ENCODE peak calls at places on chromosomes 1 and 21, in four cellular contexts. S is NT2/D1, G is GM12878, P is HCT116. A is an unnamed sample.

GRCh38 chr21:42843021-42843420 is 36.3 kb downstream of the WDR4 start:
- DNase-seq in G (no peak), S (no peak), P (no peak), A (no peak)

GRCh38 chr1:32546611-32547010 is 7.4 kb downstream of the ZBTB8A start:
- DNase-seq in G (no peak), P (no peak), S (no peak), A (no peak)

GRCh38 chr1:61618193-61618592 is 106.7 kb downstream of the TM2D1 start:
- DNase-seq in G (no peak), P (no peak), S (no peak), A (no peak)

GRCh38 chr1:242854466-242854865 is 330.0 kb upstream of the PLD5 start:
- DNase-seq in S (no peak), P (no peak), G (no peak), A (no peak)

GRCh38 chr1:204498980-204499379 is 4.4 kb upstream of the PIK3C2B start:
- DNase-seq in G (no peak), P (no peak), S (no peak), A (no peak)

GRCh38 chr1:197195100-197195499 is 48.6 kb upstream of the ASPM start:
- DNase-seq in S (no peak), G (no peak), P (no peak), A (no peak)

GRCh38 chr1:58922302-58923089 is 138.6 kb upstream of the JUN start:
- DNase-seq in P (no peak), S (no peak), G (peak), A (no peak)

GRCh38 chr1:41305576-41306365 is 55.5 kb upstream of the FOXO6 start:
- DNase-seq in S (no peak), G (no peak), P (no peak), A (no peak)

GRCh38 chr1:59716551-59717231 is 98.1 kb upstream of the HOOK1 start:
- DNase-seq in G (no peak), P (no peak), S (no peak), A (no peak)

GRCh38 chr1:27599605-27600499 is 4.1 kb downstream of the AHDC1 start:
- DNase-seq in S (no peak), G (no peak), P (no peak), A (no peak)

GRCh38 chr1:2968471-2968881 is 52.8 kb upstream of the ACTRT2 start:
- DNase-seq in P (no peak), S (no peak), G (no peak), A (peak)

GRCh38 chr1:205512059-205513045 is 7.9 kb downstream of the CDK18 start:
- DNase-seq in G (no peak), P (no peak), S (no peak), A (peak)

GRCh38 chr1:36881071-36881405 is 153.3 kb downstream of the GRIK3 start:
- DNase-seq in S (no peak), P (no peak), G (no peak), A (no peak)

GRCh38 chr1:2474933-2475371 is 1.1 kb upstream of the PLCH2 start:
- DNase-seq in S (no peak), P (no peak), G (no peak), A (no peak)

GRCh38 chr1:147651466-147651865 is 18.9 kb downstream of the ACP6 start:
- DNase-seq in G (no peak), P (no peak), S (peak), A (no peak)

GRCh38 chr1:172727956-172728603 is 69.2 kb downstream of the FASLG start:
- DNase-seq in G (no peak), P (peak), S (peak), A (peak)

GRCh38 chr1:62325696-62326095 is 6.5 kb upstream of the KANK4 start:
- DNase-seq in G (no peak), P (no peak), S (no peak), A (peak)

GRCh38 chr1:115469703-115470476 is 131.8 kb upstream of the NGF start:
- DNase-seq in P (peak), G (no peak), S (peak), A (peak)

GRCh38 chr1:201982082-201982922 is at the start of gene RNPEP:
- DNase-seq in G (no peak), P (no peak), S (peak), A (peak)

GRCh38 chr1:29416825-29417557 is 180.7 kb downstream of the PTPRU start:
- DNase-seq in G (no peak), P (no peak), S (no peak), A (no peak)

GRCh38 chr1:93722081-93723031 is 40.7 kb upstream of the BCAR3 start:
- DNase-seq in S (no peak), G (no peak), P (no peak), A (no peak)

GRCh38 chr1:99950486-99950885 is 19.3 kb upstream of the SLC35A3 start:
- DNase-seq in P (no peak), G (no peak), S (no peak), A (no peak)

GRCh38 chr1:78688701-78689100 is 39.1 kb downstream of the IFI44 start:
- DNase-seq in P (no peak), G (no peak), S (no peak), A (no peak)

GRCh38 chr1:189269011-189269410 is 1208.7 kb downstream of the BRINP3 start:
- DNase-seq in S (peak), P (peak), G (no peak), A (no peak)

GRCh38 chr1:226035915-226036314 is 26.6 kb upstream of the H3-3A start:
- DNase-seq in P (no peak), S (no peak), G (no peak), A (no peak)

GRCh38 chr1:84101204-84101603 is 42.9 kb upstream of the PRKACB start:
- DNase-seq in G (no peak), S (no peak), P (no peak), A (no peak)

GRCh38 chr1:95145493-95145892 is 28.3 kb downstream of the TLCD4 start:
- DNase-seq in P (no peak), S (no peak), G (no peak), A (no peak)

DNA sequence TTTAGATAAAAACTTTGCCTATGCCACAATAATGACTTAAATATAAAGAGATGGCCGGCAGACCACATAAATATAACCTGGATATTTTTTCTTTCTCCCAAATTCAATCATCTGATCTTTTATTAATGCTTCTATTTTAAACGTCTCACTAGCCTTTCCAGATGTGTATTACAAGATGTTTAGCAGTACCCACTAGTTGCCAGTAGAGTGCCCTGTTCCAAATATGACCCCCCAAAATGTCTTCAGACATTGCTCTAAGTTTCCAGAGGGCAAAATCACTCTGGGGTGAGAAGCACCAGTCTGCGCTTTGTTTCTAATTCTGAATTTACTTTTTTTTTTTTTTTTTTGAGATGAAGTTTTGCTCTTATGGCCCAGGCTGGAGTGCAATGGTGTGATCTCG is 268.1 kb downstream of the GRIK1 start:
- DNase-seq in P (no peak), G (no peak), S (no peak), A (no peak)
- TF ChIP-seq ZNF274 in P (no peak), G (no peak), S (no peak), A (no peak)

GRCh38 chr1:1433804-1434130 is 1.7 kb upstream of the VWA1 start:
- DNase-seq in S (no peak), P (peak), G (no peak), A (no peak)
- TF ChIP-seq ZNF274 in S (no peak), P (no peak), G (no peak), A (no peak)

GRCh38 chr1:21261551-21262281 is 28.5 kb downstream of the ECE1 start:
- DNase-seq in P (peak), G (no peak), S (no peak), A (no peak)
- TF ChIP-seq ZNF274 in P (no peak), G (no peak), S (no peak), A (no peak)

DNA sequence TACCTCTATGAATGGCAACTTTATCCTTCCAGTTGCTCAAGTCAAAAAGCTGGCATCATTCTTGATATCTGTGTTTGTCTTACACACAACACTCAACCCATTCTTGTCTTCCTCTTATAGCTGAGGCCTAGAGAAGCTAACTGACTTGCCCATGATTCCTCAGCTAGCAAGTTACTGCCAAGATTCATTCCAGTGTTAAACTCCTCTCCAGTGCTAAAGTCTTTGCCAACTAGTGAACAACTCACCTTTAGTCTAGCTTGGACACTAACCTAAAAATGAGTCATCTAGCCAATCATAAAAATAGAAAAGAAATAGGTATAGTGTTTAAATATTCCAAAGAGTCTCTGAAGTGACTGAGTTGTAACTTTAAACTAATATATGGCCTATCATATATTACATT is 45.6 kb upstream of the RGS2 start:
- DNase-seq in S (no peak), G (no peak), P (no peak), A (no peak)
- TF ChIP-seq ZNF274 in S (no peak), G (no peak), P (no peak), A (no peak)

DNA sequence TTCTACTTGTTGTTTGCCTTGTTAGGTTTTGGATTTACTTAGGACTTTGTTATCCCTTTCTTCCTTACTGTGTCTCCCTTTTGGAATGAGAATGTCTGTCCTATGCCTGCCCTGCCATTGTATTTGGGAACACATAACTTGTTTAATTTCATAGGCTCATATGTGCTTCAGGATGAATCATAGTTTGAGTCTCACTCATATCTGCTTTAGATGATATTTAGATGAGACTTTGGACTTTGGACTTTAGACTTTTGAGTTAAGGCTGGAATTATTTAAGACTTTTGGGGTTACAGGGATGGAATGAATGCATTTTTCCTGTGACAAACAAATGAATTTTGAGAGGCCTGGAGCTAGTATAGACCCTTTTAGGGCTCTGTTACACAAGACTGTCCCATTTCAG is 33.4 kb downstream of the PSMG1 start:
- DNase-seq in G (no peak), P (no peak), S (no peak), A (no peak)
- TF ChIP-seq ZNF274 in G (no peak), P (no peak), S (no peak), A (no peak)

GRCh38 chr1:213720032-213720431 is 267.7 kb upstream of the PROX1 start:
- DNase-seq in G (no peak), S (no peak), P (no peak), A (no peak)

GRCh38 chr1:213715182-213715581 is 272.6 kb upstream of the PROX1 start:
- DNase-seq in P (no peak), S (no peak), G (no peak), A (no peak)

GRCh38 chr1:213719462-213719861 is 268.3 kb upstream of the PROX1 start:
- DNase-seq in S (no peak), G (no peak), P (no peak), A (no peak)

GRCh38 chr1:213714645-213715044 is 273.1 kb upstream of the PROX1 start:
- DNase-seq in G (no peak), S (no peak), P (no peak), A (peak)
- TF ChIP-seq ZNF274 in G (no peak), S (no peak), P (no peak), A (no peak)

GRCh38 chr1:44830900-44831304 is 12.2 kb downstream of the PTCH2 start:
- DNase-seq in P (no peak), G (no peak), S (no peak), A (no peak)

GRCh38 chr1:44831516-44831915 is 11.5 kb downstream of the PTCH2 start:
- DNase-seq in P (no peak), S (no peak), G (no peak), A (no peak)

GRCh38 chr1:44835738-44836675 is 7.0 kb downstream of the PTCH2 start:
- DNase-seq in S (peak), G (peak), P (peak), A (peak)

GRCh38 chr1:44832068-44832700 is 10.9 kb downstream of the PTCH2 start:
- DNase-seq in P (no peak), S (no peak), G (no peak), A (no peak)

GRCh38 chr1:44834328-44834727 is 8.7 kb downstream of the PTCH2 start:
- DNase-seq in G (no peak), S (no peak), P (no peak), A (no peak)
- TF ChIP-seq ZNF274 in G (no peak), S (no peak), P (no peak), A (no peak)

GRCh38 chr1:183810172-183810571 is 5.3 kb downstream of the RGL1 start:
- DNase-seq in G (peak), P (no peak), S (no peak), A (no peak)
- TF ChIP-seq ZNF274 in G (no peak), P (no peak), S (no peak), A (no peak)

GRCh38 chr1:30536530-30536929 is 186.9 kb downstream of the MATN1 start:
- DNase-seq in P (no peak), S (no peak), G (no peak), A (no peak)
- TF ChIP-seq ZNF274 in P (no peak), S (no peak), G (no peak), A (no peak)

GRCh38 chr1:7691557-7691956 is 79.5 kb upstream of the VAMP3 start:
- DNase-seq in S (no peak), P (no peak), G (no peak), A (no peak)
- TF ChIP-seq ZNF274 in S (no peak), P (no peak), G (no peak), A (no peak)